ENCODE peak calls at places on chromosomes 3 and 15, in four cellular contexts. S is brain microvascular endothelial cell; R is AG08396; P is stimulated activated CD4-positive, alpha-beta T cell treated with anti-CD3 and anti-CD28 coated beads, Interleukin-1b, Interleukin-23, amount 100 ng/mL, for 24 hours. J is an unnamed sample.

GRCh38 chr3:195356151-195357086 is 85.5 kb upstream of the XXYLT1 start:
- DNase-seq in S (no peak), R (no peak), P (no peak), J (no peak)

GRCh38 chr3:186514296-186515002 is 29.7 kb downstream of the CRYGS start:
- DNase-seq in S (no peak), R (no peak), P (no peak), J (no peak)

GRCh38 chr3:134030382-134030753 is 643 bp upstream of the SLCO2A1 start:
- DNase-seq in S (no peak), R (no peak), P (no peak), J (no peak)

GRCh38 chr3:51282931-51283330 is 102.2 kb upstream of the MANF start:
- DNase-seq in S (peak; percentile 37), R (peak; percentile 27), P (no peak), J (no peak)

GRCh38 chr15:101371081-101371480 is 76.0 kb upstream of the SNRPA1 start:
- DNase-seq in S (no peak), R (no peak), P (no peak), J (no peak)

GRCh38 chr15:75836953-75837321 is 6.3 kb upstream of the UBE2Q2 start:
- DNase-seq in S (peak; percentile 86), R (peak; percentile 68), P (no peak), J (no peak)

GRCh38 chr3:143484851-143485512 is 363.3 kb downstream of the SLC9A9 start:
- DNase-seq in S (no peak), R (no peak), P (no peak), J (no peak)

GRCh38 chr3:196008929-196009328 is 73.0 kb downstream of the TFRC start:
- DNase-seq in S (no peak), R (no peak), P (no peak), J (no peak)

GRCh38 chr3:149596136-149596770 is 61.6 kb downstream of the WWTR1 start:
- DNase-seq in S (no peak), R (no peak), P (no peak), J (no peak)